ENCODE peak calls at places on chromosomes 1 and 21, in six cellular contexts. One of them, this sample, is unnamed.

GRCh38 chr1:25099343-25099951 is 132.9 kb downstream of the SYF2 start:
- DNase-seq in spleen: peak
- DNase-seq in ovary: no peak
- DNase-seq in breast epithelium: no peak
- DNase-seq in testis: peak
- DNase-seq in dorsolateral prefrontal cortex: no peak
- DNase-seq in this sample: no peak

GRCh38 chr1:29298175-29298720 is 61.9 kb downstream of the PTPRU start:
- DNase-seq in ovary: no peak
- DNase-seq in dorsolateral prefrontal cortex: no peak
- DNase-seq in breast epithelium: no peak
- DNase-seq in testis: no peak
- DNase-seq in spleen: peak
- DNase-seq in this sample: no peak

GRCh38 chr21:41761211-41762181 is 5.4 kb downstream of the RIPK4 start:
- DNase-seq in breast epithelium: no peak
- DNase-seq in ovary: no peak
- DNase-seq in testis: no peak
- DNase-seq in spleen: peak
- DNase-seq in dorsolateral prefrontal cortex: no peak
- DNase-seq in this sample: peak

GRCh38 chr1:5662362-5663126 is 329.7 kb downstream of the NPHP4 start:
- DNase-seq in breast epithelium: no peak
- DNase-seq in spleen: no peak
- DNase-seq in ovary: no peak
- DNase-seq in dorsolateral prefrontal cortex: no peak
- DNase-seq in testis: no peak
- DNase-seq in this sample: no peak

GRCh38 chr1:235494531-235494930 is 9.7 kb downstream of the B3GALNT2 start:
- DNase-seq in dorsolateral prefrontal cortex: no peak
- DNase-seq in ovary: no peak
- DNase-seq in breast epithelium: no peak
- DNase-seq in testis: no peak
- DNase-seq in spleen: no peak
- DNase-seq in this sample: no peak

GRCh38 chr1:93997756-93998155 is 88.5 kb upstream of the GCLM start:
- DNase-seq in spleen: no peak
- DNase-seq in ovary: no peak
- DNase-seq in testis: peak
- DNase-seq in dorsolateral prefrontal cortex: no peak
- DNase-seq in breast epithelium: no peak
- DNase-seq in this sample: no peak

GRCh38 chr1:113542221-113542701 is 151.9 kb downstream of the MAGI3 start:
- DNase-seq in testis: no peak
- DNase-seq in breast epithelium: no peak
- DNase-seq in dorsolateral prefrontal cortex: no peak
- DNase-seq in ovary: no peak
- DNase-seq in spleen: no peak
- DNase-seq in this sample: peak

GRCh38 chr1:186076006-186076405 is 299.0 kb downstream of the TPR start:
- DNase-seq in spleen: no peak
- DNase-seq in testis: no peak
- DNase-seq in ovary: no peak
- DNase-seq in dorsolateral prefrontal cortex: no peak
- DNase-seq in breast epithelium: no peak
- DNase-seq in this sample: no peak

GRCh38 chr1:212916395-212917133 is 33.8 kb upstream of the VASH2 start:
- DNase-seq in dorsolateral prefrontal cortex: peak
- DNase-seq in testis: peak
- DNase-seq in ovary: no peak
- DNase-seq in spleen: peak
- DNase-seq in breast epithelium: no peak
- DNase-seq in this sample: no peak

GRCh38 chr1:65207317-65207716 is 59.3 kb downstream of the AK4 start:
- DNase-seq in ovary: no peak
- DNase-seq in dorsolateral prefrontal cortex: no peak
- DNase-seq in spleen: no peak
- DNase-seq in breast epithelium: no peak
- DNase-seq in testis: no peak
- DNase-seq in this sample: no peak

GRCh38 chr1:110628356-110629105 is 22.4 kb upstream of the KCNA2 start:
- DNase-seq in dorsolateral prefrontal cortex: no peak
- DNase-seq in testis: no peak
- DNase-seq in spleen: peak
- DNase-seq in ovary: no peak
- DNase-seq in breast epithelium: peak
- DNase-seq in this sample: no peak

GRCh38 chr1:32363713-32364112 is 1.4 kb downstream of the TSSK3 start:
- DNase-seq in testis: no peak
- DNase-seq in spleen: peak
- DNase-seq in ovary: no peak
- DNase-seq in breast epithelium: peak
- DNase-seq in dorsolateral prefrontal cortex: no peak
- DNase-seq in this sample: no peak

GRCh38 chr1:198359024-198359653 is 181.3 kb downstream of the ATP6V1G3 start:
- DNase-seq in testis: no peak
- DNase-seq in spleen: no peak
- DNase-seq in breast epithelium: no peak
- DNase-seq in ovary: no peak
- DNase-seq in dorsolateral prefrontal cortex: no peak
- DNase-seq in this sample: no peak

DNA sequence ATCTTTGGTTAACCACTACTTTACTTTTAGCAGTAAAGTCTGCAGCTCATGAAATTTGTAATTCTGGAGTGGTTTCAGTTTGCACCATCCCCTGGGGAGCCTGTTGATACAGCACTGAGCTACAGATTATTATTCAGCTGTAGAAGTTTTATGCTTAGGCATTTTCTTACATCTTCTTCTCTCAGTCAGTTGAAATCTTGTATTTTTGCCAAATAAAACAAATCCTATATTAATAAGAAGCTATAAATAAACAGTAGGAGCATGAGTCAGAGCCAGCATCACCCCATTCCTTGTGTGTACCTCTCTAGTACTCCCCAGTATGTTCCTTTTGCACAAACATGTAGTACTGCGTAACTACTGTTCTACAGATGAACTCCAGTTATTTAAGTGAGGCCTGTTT is 118.9 kb downstream of the ATF6 start:
- DNase-seq in testis: peak
- DNase-seq in dorsolateral prefrontal cortex: no peak
- DNase-seq in spleen: no peak
- DNase-seq in ovary: no peak
- DNase-seq in breast epithelium: no peak
- DNase-seq in this sample: peak
- H3K27ac ChIP-seq in testis: no peak
- H3K27ac ChIP-seq in dorsolateral prefrontal cortex: no peak
- H3K27ac ChIP-seq in spleen: no peak
- H3K27ac ChIP-seq in ovary: no peak
- H3K27ac ChIP-seq in breast epithelium: no peak
- H3K27ac ChIP-seq in this sample: no peak

GRCh38 chr1:42152907-42153597 is at the start of gene GUCA2B:
- DNase-seq in spleen: no peak
- DNase-seq in dorsolateral prefrontal cortex: no peak
- DNase-seq in ovary: no peak
- DNase-seq in testis: no peak
- DNase-seq in breast epithelium: no peak
- DNase-seq in this sample: no peak
- TF ChIP-seq CTCF in spleen: no peak
- TF ChIP-seq CTCF in dorsolateral prefrontal cortex: no peak
- TF ChIP-seq CTCF in ovary: no peak
- TF ChIP-seq CTCF in testis: no peak
- TF ChIP-seq CTCF in breast epithelium: no peak
- TF ChIP-seq CTCF in this sample: no peak

GRCh38 chr1:154342132-154342531 is 16.8 kb downstream of the ATP8B2 start:
- DNase-seq in dorsolateral prefrontal cortex: no peak
- DNase-seq in spleen: no peak
- DNase-seq in ovary: no peak
- DNase-seq in breast epithelium: no peak
- DNase-seq in testis: no peak
- DNase-seq in this sample: no peak
- H3K4me3 ChIP-seq in dorsolateral prefrontal cortex: no peak
- H3K4me3 ChIP-seq in spleen: no peak
- H3K4me3 ChIP-seq in ovary: no peak
- H3K4me3 ChIP-seq in breast epithelium: no peak
- H3K4me3 ChIP-seq in testis: no peak
- H3K4me3 ChIP-seq in this sample: no peak

GRCh38 chr1:37998089-37998808 is 7.1 kb downstream of the FHL3 start:
- DNase-seq in spleen: no peak
- DNase-seq in ovary: no peak
- DNase-seq in breast epithelium: no peak
- DNase-seq in testis: no peak
- DNase-seq in dorsolateral prefrontal cortex: no peak
- DNase-seq in this sample: no peak

GRCh38 chr1:37997256-37998088 is 7.7 kb upstream of the SF3A3 start:
- DNase-seq in ovary: no peak
- DNase-seq in spleen: no peak
- DNase-seq in breast epithelium: no peak
- DNase-seq in testis: no peak
- DNase-seq in dorsolateral prefrontal cortex: no peak
- DNase-seq in this sample: no peak

GRCh38 chr1:37998913-37999433 is 6.3 kb downstream of the FHL3 start:
- DNase-seq in testis: no peak
- DNase-seq in spleen: no peak
- DNase-seq in ovary: no peak
- DNase-seq in breast epithelium: no peak
- DNase-seq in dorsolateral prefrontal cortex: no peak
- DNase-seq in this sample: no peak

GRCh38 chr1:37995773-37996379 is 6.1 kb upstream of the SF3A3 start:
- DNase-seq in spleen: peak
- DNase-seq in breast epithelium: peak
- DNase-seq in testis: peak
- DNase-seq in dorsolateral prefrontal cortex: no peak
- DNase-seq in ovary: peak
- DNase-seq in this sample: peak

GRCh38 chr1:37994886-37995566 is 5.2 kb upstream of the SF3A3 start:
- DNase-seq in testis: no peak
- DNase-seq in breast epithelium: no peak
- DNase-seq in ovary: no peak
- DNase-seq in dorsolateral prefrontal cortex: no peak
- DNase-seq in spleen: no peak
- DNase-seq in this sample: no peak
- H3K27ac ChIP-seq in testis: peak
- H3K27ac ChIP-seq in breast epithelium: peak
- H3K27ac ChIP-seq in ovary: no peak
- H3K27ac ChIP-seq in dorsolateral prefrontal cortex: peak
- H3K27ac ChIP-seq in spleen: peak
- H3K27ac ChIP-seq in this sample: peak

GRCh38 chr1:205340674-205341073 is 16.0 kb downstream of the KLHDC8A start:
- DNase-seq in breast epithelium: no peak
- DNase-seq in ovary: no peak
- DNase-seq in spleen: peak
- DNase-seq in testis: no peak
- DNase-seq in dorsolateral prefrontal cortex: no peak
- DNase-seq in this sample: no peak

GRCh38 chr1:205346956-205347574 is 9.7 kb downstream of the KLHDC8A start:
- DNase-seq in dorsolateral prefrontal cortex: no peak
- DNase-seq in spleen: peak
- DNase-seq in testis: no peak
- DNase-seq in breast epithelium: no peak
- DNase-seq in ovary: no peak
- DNase-seq in this sample: no peak

GRCh38 chr1:205345761-205346160 is 11.0 kb downstream of the KLHDC8A start:
- DNase-seq in testis: no peak
- DNase-seq in breast epithelium: no peak
- DNase-seq in dorsolateral prefrontal cortex: no peak
- DNase-seq in ovary: no peak
- DNase-seq in spleen: no peak
- DNase-seq in this sample: no peak

GRCh38 chr1:205344010-205344808 is 12.5 kb downstream of the KLHDC8A start:
- DNase-seq in breast epithelium: no peak
- DNase-seq in testis: peak
- DNase-seq in spleen: peak
- DNase-seq in ovary: no peak
- DNase-seq in dorsolateral prefrontal cortex: peak
- DNase-seq in this sample: no peak

GRCh38 chr1:205343431-205344009 is 13.2 kb downstream of the KLHDC8A start:
- DNase-seq in ovary: no peak
- DNase-seq in spleen: peak
- DNase-seq in dorsolateral prefrontal cortex: no peak
- DNase-seq in testis: peak
- DNase-seq in breast epithelium: no peak
- DNase-seq in this sample: no peak
- TF ChIP-seq CTCF in ovary: peak
- TF ChIP-seq CTCF in spleen: no peak
- TF ChIP-seq CTCF in dorsolateral prefrontal cortex: no peak
- TF ChIP-seq CTCF in testis: no peak
- TF ChIP-seq CTCF in breast epithelium: no peak
- TF ChIP-seq CTCF in this sample: peak

DNA sequence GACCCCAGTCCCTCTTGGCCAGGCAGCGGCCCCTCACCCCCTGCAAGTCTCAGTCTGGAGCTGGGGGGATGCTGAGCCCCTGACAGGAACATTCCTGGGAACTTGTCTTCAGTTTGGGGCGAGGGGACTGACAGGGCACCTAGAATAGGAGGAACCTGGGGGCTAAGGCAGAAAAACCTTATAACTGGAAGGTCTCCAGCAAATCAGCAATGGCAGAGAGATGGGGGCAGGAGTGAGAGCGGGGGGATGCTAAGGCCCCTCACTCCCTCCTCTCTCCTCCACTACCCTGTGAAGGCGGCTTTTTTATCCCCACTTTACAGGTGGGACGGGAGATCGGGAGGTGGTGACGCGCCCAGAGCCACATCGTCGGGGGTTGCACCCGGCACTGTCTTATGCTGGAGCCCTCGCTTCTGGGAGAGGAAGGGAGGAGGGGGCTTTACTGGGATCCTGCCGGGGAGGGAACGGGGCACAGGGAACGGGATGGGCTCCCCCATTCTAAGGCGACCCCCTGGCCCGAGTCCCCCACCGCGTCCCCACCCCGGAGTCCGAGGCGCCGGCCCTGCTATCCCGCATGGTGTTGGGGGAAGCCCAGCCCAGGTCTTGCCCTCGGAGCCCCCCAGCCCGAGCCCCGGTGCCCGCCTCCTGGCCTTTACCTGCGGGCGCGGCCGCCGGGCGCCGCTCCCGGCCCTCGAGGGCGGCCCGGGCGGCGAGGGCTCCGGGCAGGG is 456 bp downstream of the COL8A2 start:
- DNase-seq in dorsolateral prefrontal cortex: no peak
- DNase-seq in ovary: no peak
- DNase-seq in breast epithelium: no peak
- DNase-seq in spleen: no peak
- DNase-seq in testis: no peak
- DNase-seq in this sample: no peak
- H3K4me3 ChIP-seq in dorsolateral prefrontal cortex: peak
- H3K4me3 ChIP-seq in ovary: peak
- H3K4me3 ChIP-seq in breast epithelium: peak
- H3K4me3 ChIP-seq in spleen: no peak
- H3K4me3 ChIP-seq in testis: peak
- H3K4me3 ChIP-seq in this sample: no peak

DNA sequence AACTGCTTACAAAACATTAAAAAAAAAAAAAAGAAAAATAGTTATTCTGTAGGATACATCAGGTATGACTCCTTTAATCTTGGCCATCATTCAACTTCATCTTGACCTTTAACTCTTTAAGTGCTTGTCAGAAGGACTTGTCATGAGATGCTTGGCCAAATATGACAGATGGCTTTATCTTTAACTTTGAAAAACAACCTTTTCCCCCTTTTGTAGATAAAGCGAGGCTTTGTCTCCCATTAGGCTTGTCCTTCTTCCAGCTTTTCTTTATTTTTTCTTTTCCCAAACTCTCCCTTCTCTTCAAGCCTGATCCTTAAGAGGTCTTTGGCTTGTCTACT is 2.3 kb downstream of the SRSF10 start:
- DNase-seq in spleen: no peak
- DNase-seq in ovary: no peak
- DNase-seq in testis: no peak
- DNase-seq in dorsolateral prefrontal cortex: no peak
- DNase-seq in breast epithelium: no peak
- DNase-seq in this sample: no peak
- H3K27ac ChIP-seq in spleen: peak
- H3K27ac ChIP-seq in ovary: no peak
- H3K27ac ChIP-seq in testis: no peak
- H3K27ac ChIP-seq in dorsolateral prefrontal cortex: no peak
- H3K27ac ChIP-seq in breast epithelium: no peak
- H3K27ac ChIP-seq in this sample: peak